ENCODE peak calls at places on chromosome 12, in seven cellular contexts. H is kidney, P is left ventricle myocardium inferior, F is lower lobe of right lung, J is A673, K is astrocyte, W is epithelial cell of esophagus. G is an unnamed sample.

GRCh38 chr12:29735604-29736003 is 48.1 kb downstream of the TMTC1 start:
- DNase-seq in H (no peak), P (no peak), F (no peak), J (no peak), K (no peak), W (no peak), G (no peak)

GRCh38 chr12:102433304-102433703 is 47.1 kb downstream of the IGF1 start:
- DNase-seq in H (no peak), P (no peak), F (no peak), J (no peak), K (no peak), W (no peak), G (no peak)

GRCh38 chr12:107774349-107775029 is at the start of gene ASCL4:
- DNase-seq in H (no peak), P (no peak), F (no peak), J (no peak), K (no peak), W (no peak), G (no peak)

GRCh38 chr12:108117163-108117849 is 11.8 kb upstream of the WSCD2 start:
- DNase-seq in H (no peak), P (no peak), F (no peak), J (peak), K (no peak), W (peak), G (no peak)

GRCh38 chr12:6197996-6198395 is 2.2 kb upstream of the CD9 start:
- DNase-seq in H (no peak), P (no peak), F (no peak), J (no peak), K (no peak), W (no peak), G (no peak)

GRCh38 chr12:127355061-127355820 is 911.7 kb upstream of the TMEM132C start:
- DNase-seq in H (no peak), P (no peak), F (no peak), J (peak), K (no peak), W (peak), G (no peak)

GRCh38 chr12:112575559-112576067 is 156.9 kb downstream of the PTPN11 start:
- DNase-seq in H (no peak), P (no peak), F (no peak), J (no peak), K (no peak), W (no peak), G (no peak)

GRCh38 chr12:64514456-64514855 is 62.5 kb downstream of the TBK1 start:
- DNase-seq in H (no peak), P (no peak), F (no peak), J (no peak), K (no peak), W (no peak), G (no peak)

GRCh38 chr12:52692253-52692652 is 11.1 kb downstream of the KRT77 start:
- DNase-seq in H (no peak), P (no peak), F (no peak), J (no peak), K (no peak), W (no peak), G (no peak)

GRCh38 chr12:13101854-13102375 is 1.6 kb downstream of the GSG1 start:
- DNase-seq in H (no peak), P (no peak), F (no peak), J (peak), K (no peak), W (peak), G (no peak)

GRCh38 chr12:54300732-54301427 is at the start of gene NFE2:
- DNase-seq in H (peak), P (peak), F (peak), J (no peak), K (peak), W (peak), G (peak)

GRCh38 chr12:119202121-119202527 is 23.4 kb downstream of the HSPB8 start:
- DNase-seq in H (no peak), P (no peak), F (peak), J (no peak), K (no peak), W (no peak), G (no peak)

GRCh38 chr12:72966684-72967083 is 694.5 kb downstream of the TRHDE start:
- DNase-seq in H (no peak), P (no peak), F (no peak), J (no peak), K (no peak), W (no peak), G (no peak)

GRCh38 chr12:34142430-34142829 is 120.1 kb downstream of the ALG10 start:
- DNase-seq in H (no peak), P (no peak), F (no peak), J (no peak), K (no peak), W (no peak), G (no peak)

GRCh38 chr12:50040657-50041056 is 15.4 kb upstream of the RACGAP1 start:
- DNase-seq in H (no peak), P (no peak), F (no peak), J (no peak), K (no peak), W (no peak), G (peak)

GRCh38 chr12:806116-806805 is 53.9 kb downstream of the WNK1 start:
- DNase-seq in H (no peak), P (no peak), F (no peak), J (no peak), K (peak), W (no peak), G (no peak)

GRCh38 chr12:83143937-83144336 is 457.2 kb downstream of the TMTC2 start:
- DNase-seq in H (no peak), P (no peak), F (no peak), J (no peak), K (no peak), W (no peak), G (no peak)

GRCh38 chr12:76083761-76084276 is 666 bp downstream of the NAP1L1 start:
- DNase-seq in H (peak), P (peak), F (peak), J (peak), K (peak), W (peak), G (peak)

GRCh38 chr12:2003676-2004112 is 563 bp downstream of the DCP1B start:
- DNase-seq in H (no peak), P (no peak), F (no peak), J (no peak), K (no peak), W (peak), G (no peak)

GRCh38 chr12:6769003-6769389 is 2.8 kb downstream of the PTMS start:
- DNase-seq in H (no peak), P (peak), F (no peak), J (peak), K (peak), W (no peak), G (no peak)

GRCh38 chr12:111404362-111405148 is 1.2 kb upstream of the SH2B3 start:
- DNase-seq in H (peak), P (peak), F (peak), J (peak), K (no peak), W (no peak), G (no peak)

GRCh38 chr12:48004039-48004940 is at the start of gene COL2A1:
- DNase-seq in H (no peak), P (no peak), F (no peak), J (peak), K (no peak), W (peak), G (no peak)

GRCh38 chr12:108694812-108695278 is 36.5 kb downstream of the CORO1C start:
- DNase-seq in H (no peak), P (no peak), F (no peak), J (no peak), K (peak), W (peak), G (no peak)

GRCh38 chr12:52613363-52614030 is 4.9 kb downstream of the KRT73 start:
- DNase-seq in H (no peak), P (no peak), F (no peak), J (no peak), K (no peak), W (no peak), G (no peak)

GRCh38 chr12:49019435-49020317 is 1.1 kb upstream of the PRKAG1 start:
- DNase-seq in H (no peak), P (no peak), F (no peak), J (peak), K (no peak), W (peak), G (no peak)

GRCh38 chr12:2853626-2854025 is 3.2 kb downstream of the TEX52 start:
- DNase-seq in H (peak), P (peak), F (peak), J (peak), K (peak), W (peak), G (peak)

GRCh38 chr12:63862187-63863107 is 17.9 kb downstream of the SRGAP1 start:
- DNase-seq in H (no peak), P (no peak), F (no peak), J (peak), K (peak), W (peak), G (no peak)

GRCh38 chr12:104886418-104887401 is 71.4 kb downstream of the SLC41A2 start:
- DNase-seq in H (no peak), P (no peak), F (no peak), J (peak), K (peak), W (peak), G (no peak)

GRCh38 chr12:1680804-1681492 is 9.9 kb upstream of the ADIPOR2 start:
- DNase-seq in H (no peak), P (no peak), F (no peak), J (no peak), K (no peak), W (peak), G (no peak)

GRCh38 chr12:43988838-43989560 is 153.1 kb downstream of the TMEM117 start:
- DNase-seq in H (no peak), P (no peak), F (no peak), J (no peak), K (peak), W (peak), G (no peak)

GRCh38 chr12:11653215-11653753 is 3.8 kb downstream of the ETV6 start:
- DNase-seq in H (no peak), P (no peak), F (no peak), J (no peak), K (no peak), W (no peak), G (no peak)

GRCh38 chr12:81128930-81129554 is 51.2 kb downstream of the ACSS3 start:
- DNase-seq in H (no peak), P (no peak), F (no peak), J (peak), K (peak), W (peak), G (no peak)

GRCh38 chr12:111937429-111937828 is 75.5 kb downstream of the TMEM116 start:
- DNase-seq in H (no peak), P (no peak), F (no peak), J (no peak), K (peak), W (no peak), G (no peak)

GRCh38 chr12:92259852-92260251 is 114.2 kb upstream of the BTG1 start:
- DNase-seq in H (no peak), P (no peak), F (no peak), J (no peak), K (no peak), W (no peak), G (no peak)

GRCh38 chr12:108788076-108788782 is 56.9 kb upstream of the CORO1C start:
- DNase-seq in H (no peak), P (peak), F (no peak), J (no peak), K (no peak), W (no peak), G (peak)

GRCh38 chr12:52539024-52539820 is 13.7 kb downstream of the KRT71 start:
- DNase-seq in H (no peak), P (no peak), F (no peak), J (peak), K (peak), W (peak), G (no peak)

GRCh38 chr12:112761366-112761986 is 30.1 kb upstream of the RPH3A start:
- DNase-seq in H (no peak), P (no peak), F (no peak), J (no peak), K (no peak), W (no peak), G (no peak)

GRCh38 chr12:125983094-125983783 is 918.0 kb downstream of the AACS start:
- DNase-seq in H (no peak), P (no peak), F (peak), J (peak), K (peak), W (peak), G (no peak)

GRCh38 chr12:91099373-91099772 is 11.9 kb downstream of the LUM start:
- DNase-seq in H (no peak), P (no peak), F (no peak), J (no peak), K (no peak), W (no peak), G (no peak)

GRCh38 chr12:124919646-124920352 is 5.3 kb upstream of the UBC start:
- DNase-seq in H (no peak), P (no peak), F (no peak), J (no peak), K (peak), W (peak), G (no peak)
- H3K4me3 ChIP-seq in H (no peak), P (no peak), F (no peak), J (no peak), K (no peak), W (peak), G (no peak)

GRCh38 chr12:97022831-97023230 is 115.8 kb downstream of the NEDD1 start:
- DNase-seq in H (no peak), P (no peak), F (no peak), J (no peak), K (no peak), W (no peak), G (no peak)
- TF ChIP-seq CTCF in H (no peak), P (no peak), F (no peak), J (no peak), K (no peak), W (no peak), G (no peak)

GRCh38 chr12:66143868-66144267 is 13.3 kb upstream of the LLPH start:
- DNase-seq in H (no peak), P (no peak), F (no peak), J (no peak), K (no peak), W (no peak), G (no peak)

GRCh38 chr12:66152732-66153131 is 17.1 kb downstream of the TMBIM4 start:
- DNase-seq in H (no peak), P (no peak), F (no peak), J (no peak), K (peak), W (peak), G (no peak)

GRCh38 chr12:66144796-66145754 is 14.5 kb upstream of the LLPH start:
- DNase-seq in H (no peak), P (no peak), F (no peak), J (peak), K (peak), W (peak), G (peak)

GRCh38 chr12:66154776-66155175 is 15.0 kb downstream of the TMBIM4 start:
- DNase-seq in H (no peak), P (no peak), F (no peak), J (no peak), K (no peak), W (no peak), G (no peak)

DNA sequence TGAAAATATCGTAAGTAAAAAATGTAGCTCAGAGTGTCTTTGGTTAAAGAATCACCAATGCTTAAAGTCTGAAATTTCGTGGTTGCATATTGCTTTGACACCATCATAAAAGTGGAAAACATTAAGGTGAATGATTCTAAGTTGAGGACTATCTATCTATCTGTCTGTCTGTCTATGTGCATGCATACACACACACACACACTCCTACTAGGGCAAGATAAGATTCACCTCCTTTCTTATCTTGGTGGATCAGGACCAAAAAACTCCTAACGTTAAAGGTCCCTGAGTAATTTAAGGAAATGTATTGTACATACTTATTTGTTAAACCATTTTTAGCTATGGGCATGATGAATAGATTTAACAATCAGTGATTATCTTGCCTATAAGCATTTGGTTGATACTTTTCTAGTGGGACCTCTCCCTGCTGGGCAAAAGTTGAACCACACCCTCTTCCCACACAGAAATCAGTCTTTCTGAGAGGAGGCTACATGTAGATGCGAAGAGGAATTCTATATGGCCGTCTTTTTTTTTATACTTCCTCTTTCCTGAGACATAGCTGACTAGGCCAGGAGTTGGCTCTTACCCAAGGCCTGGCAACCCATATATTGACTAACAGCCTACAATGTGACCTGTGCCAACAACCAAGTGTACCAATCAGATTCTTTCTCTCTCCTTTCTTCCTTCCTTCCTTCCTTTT is 19.3 kb upstream of the LLPH start:
- DNase-seq in H (no peak), P (no peak), F (peak), J (peak), K (no peak), W (peak), G (no peak)
- H3K4me3 ChIP-seq in H (no peak), P (no peak), F (no peak), J (no peak), K (no peak), W (no peak), G (no peak)

GRCh38 chr12:131850856-131851559 is 22.8 kb downstream of the MMP17 start:
- DNase-seq in H (no peak), P (no peak), F (no peak), J (no peak), K (no peak), W (peak), G (no peak)
- TF ChIP-seq CTCF in H (peak), P (no peak), F (no peak), J (peak), K (peak), W (peak), G (peak)

DNA sequence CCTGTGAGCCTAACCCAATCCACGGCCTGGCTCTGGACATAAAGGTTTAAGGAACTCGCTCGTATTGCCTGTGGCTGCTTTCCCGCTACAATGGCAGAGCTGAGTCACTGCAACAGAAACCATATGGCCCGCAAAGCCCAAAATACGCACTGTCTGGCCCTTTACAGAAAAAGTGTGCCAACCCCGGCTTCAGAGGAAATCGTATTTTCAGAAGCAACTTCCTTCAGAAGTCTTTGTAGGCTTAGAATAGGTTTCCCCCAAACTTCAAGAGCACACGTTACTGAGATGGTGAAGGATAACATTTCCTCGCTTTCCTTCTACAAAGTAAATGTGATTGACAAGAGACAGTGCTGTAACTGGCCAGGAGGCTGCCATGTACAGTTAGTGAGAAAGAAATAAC is 34.8 kb upstream of the TESC start:
- DNase-seq in H (no peak), P (no peak), F (no peak), J (no peak), K (no peak), W (no peak), G (no peak)
- H3K4me3 ChIP-seq in H (no peak), P (no peak), F (no peak), J (no peak), K (no peak), W (no peak), G (no peak)

GRCh38 chr12:77615331-77615730 is 215.4 kb upstream of the NAV3 start:
- DNase-seq in H (no peak), P (no peak), F (no peak), J (peak), K (no peak), W (peak), G (no peak)
- TF ChIP-seq CTCF in H (no peak), P (no peak), F (no peak), J (peak), K (peak), W (peak), G (no peak)

GRCh38 chr12:57129311-57130288 is 1.3 kb downstream of the LRP1 start:
- DNase-seq in H (no peak), P (no peak), F (no peak), J (no peak), K (no peak), W (peak), G (peak)
- H3K4me3 ChIP-seq in H (peak), P (peak), F (peak), J (peak), K (peak), W (peak), G (peak)

GRCh38 chr12:110279976-110280783 is 867 bp upstream of the ATP2A2 start:
- DNase-seq in H (no peak), P (peak), F (peak), J (peak), K (peak), W (peak), G (peak)
- TF ChIP-seq CTCF in H (no peak), P (peak), F (no peak), J (no peak), K (no peak), W (no peak), G (no peak)

GRCh38 chr12:94261781-94262180 is 113.4 kb downstream of the PLXNC1 start:
- DNase-seq in H (no peak), P (no peak), F (no peak), J (no peak), K (no peak), W (no peak), G (no peak)
- H3K4me3 ChIP-seq in H (peak), P (peak), F (peak), J (peak), K (peak), W (peak), G (peak)

GRCh38 chr12:32261638-32262037 is 137.7 kb upstream of the FGD4 start:
- DNase-seq in H (no peak), P (no peak), F (no peak), J (no peak), K (no peak), W (no peak), G (no peak)
- TF ChIP-seq CTCF in H (no peak), P (no peak), F (no peak), J (peak), K (no peak), W (no peak), G (no peak)

G was measured in tibial artery.